ENCODE peak calls at places on chromosomes 16 and 17, in eight cellular contexts. One of them, this sample, is unnamed.

GRCh38 chr17:21318439-21318838 is 33.9 kb downstream of the MAP2K3 start:
- DNase-seq in CD4-positive, CD25-positive, alpha-beta regulatory T cell: no peak
- DNase-seq in tibial artery: peak
- DNase-seq in skeletal muscle cell: no peak
- DNase-seq in heart right ventricle: no peak
- DNase-seq in CD8-positive, alpha-beta memory T cell: no peak
- DNase-seq in left ventricle myocardium inferior: no peak
- DNase-seq in lower lobe of right lung: no peak
- DNase-seq in this sample: no peak

GRCh38 chr16:1668612-1669319 is 9.3 kb upstream of the JPT2 start:
- DNase-seq in CD4-positive, CD25-positive, alpha-beta regulatory T cell: no peak
- DNase-seq in tibial artery: no peak
- DNase-seq in skeletal muscle cell: no peak
- DNase-seq in heart right ventricle: no peak
- DNase-seq in CD8-positive, alpha-beta memory T cell: no peak
- DNase-seq in left ventricle myocardium inferior: no peak
- DNase-seq in lower lobe of right lung: no peak
- DNase-seq in this sample: no peak

GRCh38 chr16:2508722-2509400 is 4.9 kb upstream of the ATP6V0C start:
- DNase-seq in CD4-positive, CD25-positive, alpha-beta regulatory T cell: no peak
- DNase-seq in tibial artery: no peak
- DNase-seq in skeletal muscle cell: no peak
- DNase-seq in heart right ventricle: no peak
- DNase-seq in CD8-positive, alpha-beta memory T cell: no peak
- DNase-seq in left ventricle myocardium inferior: no peak
- DNase-seq in lower lobe of right lung: no peak
- DNase-seq in this sample: peak

GRCh38 chr17:50028207-50029120 is 27.4 kb upstream of the ITGA3 start:
- DNase-seq in CD4-positive, CD25-positive, alpha-beta regulatory T cell: no peak
- DNase-seq in tibial artery: peak
- DNase-seq in skeletal muscle cell: no peak
- DNase-seq in heart right ventricle: no peak
- DNase-seq in CD8-positive, alpha-beta memory T cell: no peak
- DNase-seq in left ventricle myocardium inferior: no peak
- DNase-seq in lower lobe of right lung: peak
- DNase-seq in this sample: no peak

GRCh38 chr16:67228034-67228785 is 1.3 kb downstream of the TMEM208 start:
- DNase-seq in CD4-positive, CD25-positive, alpha-beta regulatory T cell: no peak
- DNase-seq in tibial artery: no peak
- DNase-seq in skeletal muscle cell: no peak
- DNase-seq in heart right ventricle: no peak
- DNase-seq in CD8-positive, alpha-beta memory T cell: no peak
- DNase-seq in left ventricle myocardium inferior: no peak
- DNase-seq in lower lobe of right lung: no peak
- DNase-seq in this sample: no peak

GRCh38 chr16:1960665-1961630 is 1.6 kb downstream of the NDUFB10 start:
- DNase-seq in CD4-positive, CD25-positive, alpha-beta regulatory T cell: no peak
- DNase-seq in tibial artery: no peak
- DNase-seq in skeletal muscle cell: no peak
- DNase-seq in heart right ventricle: no peak
- DNase-seq in CD8-positive, alpha-beta memory T cell: no peak
- DNase-seq in left ventricle myocardium inferior: no peak
- DNase-seq in lower lobe of right lung: peak
- DNase-seq in this sample: no peak

GRCh38 chr17:58176200-58176599 is 9.4 kb downstream of the OR4D2 start:
- DNase-seq in CD4-positive, CD25-positive, alpha-beta regulatory T cell: no peak
- DNase-seq in tibial artery: no peak
- DNase-seq in skeletal muscle cell: no peak
- DNase-seq in heart right ventricle: no peak
- DNase-seq in CD8-positive, alpha-beta memory T cell: no peak
- DNase-seq in left ventricle myocardium inferior: no peak
- DNase-seq in lower lobe of right lung: no peak
- DNase-seq in this sample: no peak

GRCh38 chr17:33112763-33113162 is 121.1 kb downstream of the SPACA3 start:
- DNase-seq in CD4-positive, CD25-positive, alpha-beta regulatory T cell: no peak
- DNase-seq in tibial artery: no peak
- DNase-seq in skeletal muscle cell: no peak
- DNase-seq in heart right ventricle: no peak
- DNase-seq in CD8-positive, alpha-beta memory T cell: no peak
- DNase-seq in left ventricle myocardium inferior: no peak
- DNase-seq in lower lobe of right lung: no peak
- DNase-seq in this sample: no peak

GRCh38 chr17:32264140-32264799 is 1.4 kb upstream of the RHBDL3 start:
- DNase-seq in CD4-positive, CD25-positive, alpha-beta regulatory T cell: no peak
- DNase-seq in tibial artery: no peak
- DNase-seq in skeletal muscle cell: no peak
- DNase-seq in heart right ventricle: no peak
- DNase-seq in CD8-positive, alpha-beta memory T cell: no peak
- DNase-seq in left ventricle myocardium inferior: no peak
- DNase-seq in lower lobe of right lung: peak
- DNase-seq in this sample: no peak

GRCh38 chr17:45265823-45266222 is 3.9 kb upstream of the SPATA32 start:
- DNase-seq in CD4-positive, CD25-positive, alpha-beta regulatory T cell: no peak
- DNase-seq in tibial artery: no peak
- DNase-seq in skeletal muscle cell: peak
- DNase-seq in heart right ventricle: no peak
- DNase-seq in CD8-positive, alpha-beta memory T cell: no peak
- DNase-seq in left ventricle myocardium inferior: no peak
- DNase-seq in lower lobe of right lung: no peak
- DNase-seq in this sample: no peak

GRCh38 chr16:49799172-49799571 is 56.7 kb downstream of the ZNF423 start:
- DNase-seq in CD4-positive, CD25-positive, alpha-beta regulatory T cell: no peak
- DNase-seq in tibial artery: no peak
- DNase-seq in skeletal muscle cell: no peak
- DNase-seq in heart right ventricle: no peak
- DNase-seq in CD8-positive, alpha-beta memory T cell: no peak
- DNase-seq in left ventricle myocardium inferior: no peak
- DNase-seq in lower lobe of right lung: no peak
- DNase-seq in this sample: no peak

GRCh38 chr16:86498661-86499493 is 11.4 kb upstream of the FOXF1 start:
- DNase-seq in CD4-positive, CD25-positive, alpha-beta regulatory T cell: no peak
- DNase-seq in tibial artery: no peak
- DNase-seq in skeletal muscle cell: no peak
- DNase-seq in heart right ventricle: no peak
- DNase-seq in CD8-positive, alpha-beta memory T cell: no peak
- DNase-seq in left ventricle myocardium inferior: no peak
- DNase-seq in lower lobe of right lung: no peak
- DNase-seq in this sample: no peak

GRCh38 chr17:19768046-19768782 is 20.1 kb upstream of the ALDH3A1 start:
- DNase-seq in CD4-positive, CD25-positive, alpha-beta regulatory T cell: no peak
- DNase-seq in tibial artery: peak
- DNase-seq in skeletal muscle cell: no peak
- DNase-seq in heart right ventricle: no peak
- DNase-seq in CD8-positive, alpha-beta memory T cell: no peak
- DNase-seq in left ventricle myocardium inferior: no peak
- DNase-seq in lower lobe of right lung: no peak
- DNase-seq in this sample: no peak
- H3K4me3 ChIP-seq in CD4-positive, CD25-positive, alpha-beta regulatory T cell: peak
- H3K4me3 ChIP-seq in tibial artery: no peak
- H3K4me3 ChIP-seq in skeletal muscle cell: no peak
- H3K4me3 ChIP-seq in heart right ventricle: no peak
- H3K4me3 ChIP-seq in CD8-positive, alpha-beta memory T cell: no peak
- H3K4me3 ChIP-seq in left ventricle myocardium inferior: no peak
- H3K4me3 ChIP-seq in lower lobe of right lung: no peak
- H3K4me3 ChIP-seq in this sample: no peak

GRCh38 chr17:79305831-79306687 is 231.4 kb downstream of the ENGASE start:
- DNase-seq in CD4-positive, CD25-positive, alpha-beta regulatory T cell: no peak
- DNase-seq in tibial artery: peak
- DNase-seq in skeletal muscle cell: no peak
- DNase-seq in heart right ventricle: peak
- DNase-seq in CD8-positive, alpha-beta memory T cell: no peak
- DNase-seq in left ventricle myocardium inferior: peak
- DNase-seq in lower lobe of right lung: no peak
- DNase-seq in this sample: peak
- H3K4me3 ChIP-seq in CD4-positive, CD25-positive, alpha-beta regulatory T cell: no peak
- H3K4me3 ChIP-seq in tibial artery: peak
- H3K4me3 ChIP-seq in skeletal muscle cell: no peak
- H3K4me3 ChIP-seq in heart right ventricle: no peak
- H3K4me3 ChIP-seq in CD8-positive, alpha-beta memory T cell: no peak
- H3K4me3 ChIP-seq in left ventricle myocardium inferior: peak
- H3K4me3 ChIP-seq in lower lobe of right lung: no peak
- H3K4me3 ChIP-seq in this sample: no peak

DNA sequence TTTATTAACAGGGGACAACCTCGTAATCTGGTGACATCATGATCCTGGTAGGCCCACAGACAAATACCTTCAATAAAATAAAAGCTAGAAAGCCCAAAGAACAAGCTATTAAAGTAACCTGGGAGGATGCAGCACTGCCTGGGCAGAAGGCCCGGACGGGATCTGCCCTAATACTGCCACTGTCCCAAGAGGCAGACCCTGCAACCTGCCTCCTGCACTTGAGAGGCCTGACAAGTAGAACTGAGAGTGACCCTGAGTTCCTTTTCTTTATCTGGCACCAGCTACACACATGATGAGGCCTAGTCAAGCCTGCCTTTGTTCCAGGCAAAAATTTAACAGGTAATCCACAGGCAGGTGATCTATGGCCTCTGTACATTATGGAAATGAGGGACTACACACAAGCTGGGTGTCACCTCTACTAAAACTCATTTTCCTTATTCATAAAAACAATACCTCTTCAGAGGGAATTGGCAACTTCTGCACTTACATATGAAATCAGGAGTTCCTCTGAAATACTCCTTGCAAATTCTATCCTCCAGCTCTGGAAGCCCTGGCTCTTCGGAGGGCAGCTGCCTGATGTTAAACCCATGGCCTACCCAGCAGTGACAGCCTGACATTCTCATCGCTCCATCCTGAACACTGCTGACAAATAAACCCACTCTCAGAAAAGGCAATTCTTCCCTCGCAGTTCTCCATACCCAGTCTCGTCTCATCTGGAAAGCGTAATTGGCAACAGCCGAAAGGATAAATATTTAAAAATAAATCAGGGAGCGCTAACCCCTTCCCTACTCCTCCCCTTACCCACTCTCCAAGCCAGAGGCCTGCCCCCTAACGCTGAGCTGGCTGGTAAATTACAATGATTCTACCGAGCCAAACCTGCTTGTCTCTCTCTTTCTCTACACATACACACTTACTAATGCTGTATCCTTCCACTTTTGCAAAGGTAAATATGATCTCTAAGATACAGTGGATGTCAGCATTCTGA is 2.5 kb upstream of the ZFHX3 start:
- DNase-seq in CD4-positive, CD25-positive, alpha-beta regulatory T cell: no peak
- DNase-seq in tibial artery: no peak
- DNase-seq in skeletal muscle cell: no peak
- DNase-seq in heart right ventricle: no peak
- DNase-seq in CD8-positive, alpha-beta memory T cell: no peak
- DNase-seq in left ventricle myocardium inferior: no peak
- DNase-seq in lower lobe of right lung: no peak
- DNase-seq in this sample: no peak
- H3K4me3 ChIP-seq in CD4-positive, CD25-positive, alpha-beta regulatory T cell: no peak
- H3K4me3 ChIP-seq in tibial artery: peak
- H3K4me3 ChIP-seq in skeletal muscle cell: no peak
- H3K4me3 ChIP-seq in heart right ventricle: no peak
- H3K4me3 ChIP-seq in CD8-positive, alpha-beta memory T cell: no peak
- H3K4me3 ChIP-seq in left ventricle myocardium inferior: no peak
- H3K4me3 ChIP-seq in lower lobe of right lung: no peak
- H3K4me3 ChIP-seq in this sample: no peak

GRCh38 chr16:4664538-4665418 is 28.6 kb upstream of the NUDT16L1 start:
- DNase-seq in CD4-positive, CD25-positive, alpha-beta regulatory T cell: peak
- DNase-seq in tibial artery: peak
- DNase-seq in skeletal muscle cell: no peak
- DNase-seq in heart right ventricle: peak
- DNase-seq in CD8-positive, alpha-beta memory T cell: peak
- DNase-seq in left ventricle myocardium inferior: peak
- DNase-seq in lower lobe of right lung: peak
- DNase-seq in this sample: peak
- H3K4me3 ChIP-seq in CD4-positive, CD25-positive, alpha-beta regulatory T cell: no peak
- H3K4me3 ChIP-seq in tibial artery: no peak
- H3K4me3 ChIP-seq in skeletal muscle cell: no peak
- H3K4me3 ChIP-seq in heart right ventricle: no peak
- H3K4me3 ChIP-seq in CD8-positive, alpha-beta memory T cell: peak
- H3K4me3 ChIP-seq in left ventricle myocardium inferior: no peak
- H3K4me3 ChIP-seq in lower lobe of right lung: no peak
- H3K4me3 ChIP-seq in this sample: no peak

DNA sequence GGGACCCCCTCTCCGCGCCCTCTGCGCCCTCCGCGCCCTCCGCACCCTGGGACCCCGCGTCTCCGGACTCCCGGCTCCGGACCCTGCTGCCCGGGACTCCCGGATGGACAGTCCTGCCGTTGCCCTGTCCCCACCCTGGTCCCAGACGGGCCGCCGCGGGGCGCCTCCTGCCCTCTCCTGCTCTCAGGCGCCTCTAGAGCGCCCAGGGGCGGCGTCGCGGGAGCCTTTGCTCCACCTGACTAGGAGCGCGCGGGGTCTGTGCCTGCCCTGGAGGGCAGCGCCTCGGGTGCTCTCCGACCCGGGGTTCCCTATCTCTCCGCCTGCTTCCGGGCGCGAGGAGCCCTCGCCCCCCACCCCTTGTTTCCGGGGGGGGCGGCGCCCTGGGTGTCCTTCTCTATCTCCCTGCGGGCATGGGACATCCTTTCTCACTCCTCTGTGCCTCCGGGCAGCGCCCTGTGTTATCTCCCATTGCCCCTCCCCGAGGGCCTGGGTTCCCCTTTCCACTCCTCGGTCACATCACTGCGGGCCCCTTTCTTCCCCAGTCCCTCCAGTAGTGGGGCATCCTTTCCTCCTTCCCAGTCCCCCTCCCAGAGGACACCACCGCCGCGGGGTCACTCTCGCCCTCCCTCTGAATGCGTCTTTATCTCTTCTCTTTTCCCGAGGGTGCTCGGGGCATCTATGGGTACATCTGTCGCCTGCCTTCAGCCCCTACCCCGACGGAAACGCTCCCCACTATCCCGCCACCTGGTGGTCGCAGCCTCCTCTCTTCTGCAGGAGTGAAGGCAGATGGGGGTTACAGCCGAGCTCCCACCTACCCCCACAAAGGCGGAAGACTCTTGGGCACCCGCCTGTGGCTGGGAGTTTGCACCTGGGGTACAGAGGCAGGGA is 865 bp downstream of the PRKCB start:
- DNase-seq in CD4-positive, CD25-positive, alpha-beta regulatory T cell: peak
- DNase-seq in tibial artery: no peak
- DNase-seq in skeletal muscle cell: no peak
- DNase-seq in heart right ventricle: no peak
- DNase-seq in CD8-positive, alpha-beta memory T cell: peak
- DNase-seq in left ventricle myocardium inferior: peak
- DNase-seq in lower lobe of right lung: peak
- DNase-seq in this sample: peak
- H3K4me3 ChIP-seq in CD4-positive, CD25-positive, alpha-beta regulatory T cell: peak
- H3K4me3 ChIP-seq in tibial artery: peak
- H3K4me3 ChIP-seq in skeletal muscle cell: peak
- H3K4me3 ChIP-seq in heart right ventricle: no peak
- H3K4me3 ChIP-seq in CD8-positive, alpha-beta memory T cell: peak
- H3K4me3 ChIP-seq in left ventricle myocardium inferior: peak
- H3K4me3 ChIP-seq in lower lobe of right lung: peak
- H3K4me3 ChIP-seq in this sample: peak

GRCh38 chr16:14634389-14634725 is 1.6 kb downstream of the BFAR start:
- DNase-seq in CD4-positive, CD25-positive, alpha-beta regulatory T cell: no peak
- DNase-seq in tibial artery: no peak
- DNase-seq in skeletal muscle cell: no peak
- DNase-seq in heart right ventricle: no peak
- DNase-seq in CD8-positive, alpha-beta memory T cell: no peak
- DNase-seq in left ventricle myocardium inferior: no peak
- DNase-seq in lower lobe of right lung: no peak
- DNase-seq in this sample: no peak
- H3K4me3 ChIP-seq in CD4-positive, CD25-positive, alpha-beta regulatory T cell: peak
- H3K4me3 ChIP-seq in tibial artery: peak
- H3K4me3 ChIP-seq in skeletal muscle cell: peak
- H3K4me3 ChIP-seq in heart right ventricle: peak
- H3K4me3 ChIP-seq in CD8-positive, alpha-beta memory T cell: peak
- H3K4me3 ChIP-seq in left ventricle myocardium inferior: peak
- H3K4me3 ChIP-seq in lower lobe of right lung: peak
- H3K4me3 ChIP-seq in this sample: peak